ENCODE peak calls at places on chromosome 9, in ten cellular contexts. One of them, this sample, is unnamed.

GRCh38 chr9:74887041-74887980 is at the start of gene TRPM6:
- DNase-seq in activated T-cell treated with anti-CD3 and anti-CD28 coated beads, Interleukin-2, amount 50 U/mL, for 72 hours: peak; percentile 47
- DNase-seq in naive thymus-derived CD8-positive, alpha-beta T cell: no peak
- DNase-seq in lower leg skin: peak; percentile 59
- DNase-seq in left ventricle myocardium superior: peak; percentile 86
- DNase-seq in NCI-H1092 treated with DMSO at 0.1 percent for 48 hours: peak; percentile 65
- DNase-seq in T47D: peak; percentile 63
- DNase-seq in ACHN: peak; percentile 64
- DNase-seq in frontal cortex: peak; percentile 38
- DNase-seq in NCI-H1694 treated with DMSO at 0.1 percent for 48 hours: peak; percentile 45
- DNase-seq in this sample: peak; percentile 10

GRCh38 chr9:133869674-133870419 is 122.3 kb downstream of the VAV2 start:
- DNase-seq in T47D: no peak
- DNase-seq in naive thymus-derived CD8-positive, alpha-beta T cell: no peak
- DNase-seq in left ventricle myocardium superior: no peak
- DNase-seq in NCI-H1694 treated with DMSO at 0.1 percent for 48 hours: no peak
- DNase-seq in activated T-cell treated with anti-CD3 and anti-CD28 coated beads, Interleukin-2, amount 50 U/mL, for 72 hours: no peak
- DNase-seq in frontal cortex: no peak
- DNase-seq in NCI-H1092 treated with DMSO at 0.1 percent for 48 hours: no peak
- DNase-seq in ACHN: no peak
- DNase-seq in lower leg skin: no peak
- DNase-seq in this sample: no peak

GRCh38 chr9:1939926-1940368 is 75.2 kb upstream of the SMARCA2 start:
- DNase-seq in left ventricle myocardium superior: no peak
- DNase-seq in ACHN: peak; percentile 29
- DNase-seq in frontal cortex: peak; percentile 44
- DNase-seq in T47D: peak; percentile 48
- DNase-seq in lower leg skin: no peak
- DNase-seq in activated T-cell treated with anti-CD3 and anti-CD28 coated beads, Interleukin-2, amount 50 U/mL, for 72 hours: peak; percentile 53
- DNase-seq in NCI-H1694 treated with DMSO at 0.1 percent for 48 hours: peak; percentile 78
- DNase-seq in NCI-H1092 treated with DMSO at 0.1 percent for 48 hours: peak; percentile 7
- DNase-seq in naive thymus-derived CD8-positive, alpha-beta T cell: peak; percentile 5
- DNase-seq in this sample: peak; percentile 16

GRCh38 chr9:18542837-18543405 is 69.0 kb downstream of the ADAMTSL1 start:
- DNase-seq in NCI-H1092 treated with DMSO at 0.1 percent for 48 hours: no peak
- DNase-seq in lower leg skin: no peak
- DNase-seq in NCI-H1694 treated with DMSO at 0.1 percent for 48 hours: no peak
- DNase-seq in naive thymus-derived CD8-positive, alpha-beta T cell: no peak
- DNase-seq in T47D: no peak
- DNase-seq in left ventricle myocardium superior: no peak
- DNase-seq in activated T-cell treated with anti-CD3 and anti-CD28 coated beads, Interleukin-2, amount 50 U/mL, for 72 hours: no peak
- DNase-seq in frontal cortex: no peak
- DNase-seq in ACHN: no peak
- DNase-seq in this sample: no peak

GRCh38 chr9:89873801-89874200 is 269.0 kb downstream of the GADD45G start:
- DNase-seq in ACHN: no peak
- DNase-seq in naive thymus-derived CD8-positive, alpha-beta T cell: no peak
- DNase-seq in NCI-H1694 treated with DMSO at 0.1 percent for 48 hours: no peak
- DNase-seq in left ventricle myocardium superior: no peak
- DNase-seq in NCI-H1092 treated with DMSO at 0.1 percent for 48 hours: no peak
- DNase-seq in T47D: no peak
- DNase-seq in activated T-cell treated with anti-CD3 and anti-CD28 coated beads, Interleukin-2, amount 50 U/mL, for 72 hours: no peak
- DNase-seq in frontal cortex: no peak
- DNase-seq in lower leg skin: no peak
- DNase-seq in this sample: no peak

GRCh38 chr9:35743880-35744518 is 5.0 kb downstream of the GBA2 start:
- DNase-seq in left ventricle myocardium superior: no peak
- DNase-seq in lower leg skin: no peak
- DNase-seq in activated T-cell treated with anti-CD3 and anti-CD28 coated beads, Interleukin-2, amount 50 U/mL, for 72 hours: no peak
- DNase-seq in frontal cortex: no peak
- DNase-seq in ACHN: no peak
- DNase-seq in naive thymus-derived CD8-positive, alpha-beta T cell: no peak
- DNase-seq in NCI-H1694 treated with DMSO at 0.1 percent for 48 hours: no peak
- DNase-seq in NCI-H1092 treated with DMSO at 0.1 percent for 48 hours: no peak
- DNase-seq in T47D: no peak
- DNase-seq in this sample: no peak

GRCh38 chr9:135596211-135596610 is 34.7 kb downstream of the PAEP start:
- DNase-seq in lower leg skin: no peak
- DNase-seq in ACHN: no peak
- DNase-seq in T47D: no peak
- DNase-seq in NCI-H1092 treated with DMSO at 0.1 percent for 48 hours: no peak
- DNase-seq in activated T-cell treated with anti-CD3 and anti-CD28 coated beads, Interleukin-2, amount 50 U/mL, for 72 hours: no peak
- DNase-seq in NCI-H1694 treated with DMSO at 0.1 percent for 48 hours: no peak
- DNase-seq in left ventricle myocardium superior: no peak
- DNase-seq in frontal cortex: no peak
- DNase-seq in naive thymus-derived CD8-positive, alpha-beta T cell: no peak
- DNase-seq in this sample: no peak

GRCh38 chr9:79984429-79985067 is 412.8 kb downstream of the TLE4 start:
- DNase-seq in naive thymus-derived CD8-positive, alpha-beta T cell: no peak
- DNase-seq in activated T-cell treated with anti-CD3 and anti-CD28 coated beads, Interleukin-2, amount 50 U/mL, for 72 hours: no peak
- DNase-seq in ACHN: no peak
- DNase-seq in T47D: no peak
- DNase-seq in NCI-H1092 treated with DMSO at 0.1 percent for 48 hours: peak; percentile 21
- DNase-seq in frontal cortex: no peak
- DNase-seq in lower leg skin: peak; percentile 40
- DNase-seq in left ventricle myocardium superior: no peak
- DNase-seq in NCI-H1694 treated with DMSO at 0.1 percent for 48 hours: no peak
- DNase-seq in this sample: no peak

GRCh38 chr9:111839981-111840380 is 45.2 kb upstream of the SHOC1 start:
- DNase-seq in activated T-cell treated with anti-CD3 and anti-CD28 coated beads, Interleukin-2, amount 50 U/mL, for 72 hours: no peak
- DNase-seq in frontal cortex: no peak
- DNase-seq in naive thymus-derived CD8-positive, alpha-beta T cell: no peak
- DNase-seq in T47D: peak; percentile 32
- DNase-seq in left ventricle myocardium superior: no peak
- DNase-seq in lower leg skin: no peak
- DNase-seq in NCI-H1694 treated with DMSO at 0.1 percent for 48 hours: no peak
- DNase-seq in NCI-H1092 treated with DMSO at 0.1 percent for 48 hours: no peak
- DNase-seq in ACHN: no peak
- DNase-seq in this sample: no peak

GRCh38 chr9:81465468-81466002 is 223.8 kb downstream of the TLE1 start:
- DNase-seq in left ventricle myocardium superior: no peak
- DNase-seq in activated T-cell treated with anti-CD3 and anti-CD28 coated beads, Interleukin-2, amount 50 U/mL, for 72 hours: no peak
- DNase-seq in NCI-H1694 treated with DMSO at 0.1 percent for 48 hours: no peak
- DNase-seq in NCI-H1092 treated with DMSO at 0.1 percent for 48 hours: no peak
- DNase-seq in lower leg skin: no peak
- DNase-seq in naive thymus-derived CD8-positive, alpha-beta T cell: no peak
- DNase-seq in frontal cortex: no peak
- DNase-seq in ACHN: peak; percentile 2
- DNase-seq in T47D: no peak
- DNase-seq in this sample: no peak

GRCh38 chr9:84851935-84852585 is 182.5 kb downstream of the NTRK2 start:
- DNase-seq in naive thymus-derived CD8-positive, alpha-beta T cell: no peak
- DNase-seq in ACHN: peak; percentile 91
- DNase-seq in lower leg skin: peak; percentile 68
- DNase-seq in frontal cortex: no peak
- DNase-seq in T47D: peak; percentile 83
- DNase-seq in left ventricle myocardium superior: no peak
- DNase-seq in activated T-cell treated with anti-CD3 and anti-CD28 coated beads, Interleukin-2, amount 50 U/mL, for 72 hours: no peak
- DNase-seq in NCI-H1694 treated with DMSO at 0.1 percent for 48 hours: no peak
- DNase-seq in NCI-H1092 treated with DMSO at 0.1 percent for 48 hours: no peak
- DNase-seq in this sample: peak; percentile 16

GRCh38 chr9:112144807-112145206 is 30.3 kb downstream of the SUSD1 start:
- DNase-seq in T47D: no peak
- DNase-seq in ACHN: no peak
- DNase-seq in naive thymus-derived CD8-positive, alpha-beta T cell: no peak
- DNase-seq in NCI-H1092 treated with DMSO at 0.1 percent for 48 hours: no peak
- DNase-seq in frontal cortex: no peak
- DNase-seq in left ventricle myocardium superior: no peak
- DNase-seq in lower leg skin: no peak
- DNase-seq in NCI-H1694 treated with DMSO at 0.1 percent for 48 hours: no peak
- DNase-seq in activated T-cell treated with anti-CD3 and anti-CD28 coated beads, Interleukin-2, amount 50 U/mL, for 72 hours: no peak
- DNase-seq in this sample: no peak

GRCh38 chr9:16869961-16870605 is 387 bp downstream of the BNC2 start:
- DNase-seq in NCI-H1092 treated with DMSO at 0.1 percent for 48 hours: peak; percentile 28
- DNase-seq in frontal cortex: peak; percentile 23
- DNase-seq in left ventricle myocardium superior: peak; percentile 32
- DNase-seq in naive thymus-derived CD8-positive, alpha-beta T cell: no peak
- DNase-seq in activated T-cell treated with anti-CD3 and anti-CD28 coated beads, Interleukin-2, amount 50 U/mL, for 72 hours: no peak
- DNase-seq in ACHN: peak; percentile 37
- DNase-seq in lower leg skin: no peak
- DNase-seq in T47D: no peak
- DNase-seq in NCI-H1694 treated with DMSO at 0.1 percent for 48 hours: no peak
- DNase-seq in this sample: no peak

GRCh38 chr9:69190866-69191672 is 17.0 kb downstream of the TJP2 start:
- DNase-seq in activated T-cell treated with anti-CD3 and anti-CD28 coated beads, Interleukin-2, amount 50 U/mL, for 72 hours: no peak
- DNase-seq in frontal cortex: no peak
- DNase-seq in NCI-H1694 treated with DMSO at 0.1 percent for 48 hours: no peak
- DNase-seq in NCI-H1092 treated with DMSO at 0.1 percent for 48 hours: no peak
- DNase-seq in left ventricle myocardium superior: no peak
- DNase-seq in ACHN: no peak
- DNase-seq in lower leg skin: no peak
- DNase-seq in naive thymus-derived CD8-positive, alpha-beta T cell: no peak
- DNase-seq in T47D: no peak
- DNase-seq in this sample: no peak

GRCh38 chr9:113309204-113309813 is 6.1 kb upstream of the RNF183 start:
- DNase-seq in ACHN: peak; percentile 45
- DNase-seq in frontal cortex: peak; percentile 54
- DNase-seq in left ventricle myocardium superior: no peak
- DNase-seq in lower leg skin: no peak
- DNase-seq in NCI-H1092 treated with DMSO at 0.1 percent for 48 hours: peak; percentile 46
- DNase-seq in NCI-H1694 treated with DMSO at 0.1 percent for 48 hours: peak; percentile 53
- DNase-seq in naive thymus-derived CD8-positive, alpha-beta T cell: peak; percentile 8
- DNase-seq in activated T-cell treated with anti-CD3 and anti-CD28 coated beads, Interleukin-2, amount 50 U/mL, for 72 hours: peak; percentile 8
- DNase-seq in T47D: peak; percentile 75
- DNase-seq in this sample: peak; percentile 53

GRCh38 chr9:14346826-14347407 is 33.0 kb upstream of the NFIB start:
- DNase-seq in left ventricle myocardium superior: peak; percentile 53
- DNase-seq in lower leg skin: no peak
- DNase-seq in T47D: no peak
- DNase-seq in NCI-H1694 treated with DMSO at 0.1 percent for 48 hours: no peak
- DNase-seq in ACHN: no peak
- DNase-seq in naive thymus-derived CD8-positive, alpha-beta T cell: no peak
- DNase-seq in NCI-H1092 treated with DMSO at 0.1 percent for 48 hours: no peak
- DNase-seq in activated T-cell treated with anti-CD3 and anti-CD28 coated beads, Interleukin-2, amount 50 U/mL, for 72 hours: no peak
- DNase-seq in frontal cortex: no peak
- DNase-seq in this sample: no peak

GRCh38 chr9:112858005-112858404 is 32.7 kb downstream of the SLC46A2 start:
- DNase-seq in frontal cortex: no peak
- DNase-seq in left ventricle myocardium superior: no peak
- DNase-seq in lower leg skin: no peak
- DNase-seq in naive thymus-derived CD8-positive, alpha-beta T cell: no peak
- DNase-seq in ACHN: no peak
- DNase-seq in NCI-H1694 treated with DMSO at 0.1 percent for 48 hours: no peak
- DNase-seq in T47D: no peak
- DNase-seq in NCI-H1092 treated with DMSO at 0.1 percent for 48 hours: no peak
- DNase-seq in activated T-cell treated with anti-CD3 and anti-CD28 coated beads, Interleukin-2, amount 50 U/mL, for 72 hours: no peak
- DNase-seq in this sample: no peak

GRCh38 chr9:2663886-2664674 is 42.5 kb downstream of the VLDLR start:
- DNase-seq in ACHN: no peak
- DNase-seq in NCI-H1092 treated with DMSO at 0.1 percent for 48 hours: no peak
- DNase-seq in NCI-H1694 treated with DMSO at 0.1 percent for 48 hours: no peak
- DNase-seq in naive thymus-derived CD8-positive, alpha-beta T cell: no peak
- DNase-seq in lower leg skin: no peak
- DNase-seq in activated T-cell treated with anti-CD3 and anti-CD28 coated beads, Interleukin-2, amount 50 U/mL, for 72 hours: no peak
- DNase-seq in frontal cortex: no peak
- DNase-seq in T47D: no peak
- DNase-seq in left ventricle myocardium superior: peak; percentile 30
- DNase-seq in this sample: no peak

This sample was measured in DMS79 treated with DMSO at 0.1 percent for 48 hours.